ENCODE peak calls at places on chromosomes 7 and 10, in five cellular contexts. L, X, E, V and J are unnamed samples.

GRCh38 chr10:5297466-5297865 is 67.3 kb upstream of the UCN3 start:
- DNase-seq in L (no peak), X (no peak), E (no peak), V (no peak), J (no peak)

GRCh38 chr7:33062023-33062781 is at the start of gene NT5C3A:
- DNase-seq in L (peak), X (peak), E (no peak), V (no peak), J (peak)

GRCh38 chr7:44982535-44982923 is 3.7 kb upstream of the MYO1G start:
- DNase-seq in L (peak), X (no peak), E (no peak), V (no peak), J (no peak)

GRCh38 chr7:48424731-48425130 is 253.5 kb downstream of the ABCA13 start:
- DNase-seq in L (peak), X (peak), E (peak), V (no peak), J (no peak)

GRCh38 chr7:82235710-82236109 is 207.9 kb downstream of the CACNA2D1 start:
- DNase-seq in L (no peak), X (no peak), E (peak), V (no peak), J (peak)

GRCh38 chr7:16710641-16711040 is 42.9 kb upstream of the TSPAN13 start:
- DNase-seq in L (peak), X (no peak), E (no peak), V (no peak), J (no peak)

GRCh38 chr7:48781783-48782182 is 142.6 kb upstream of the CDC14C start:
- DNase-seq in L (no peak), X (no peak), E (no peak), V (no peak), J (no peak)

GRCh38 chr10:35336921-35337741 is 822 bp downstream of the CCNY start:
- DNase-seq in L (peak), X (peak), E (no peak), V (no peak), J (peak)

GRCh38 chr10:73076361-73077183 is 20.1 kb downstream of the P4HA1 start:
- DNase-seq in L (no peak), X (no peak), E (peak), V (no peak), J (peak)
- H3K27ac ChIP-seq in L (no peak), X (no peak), E (peak), V (no peak), J (peak)

GRCh38 chr7:31336202-31337035 is 4.1 kb downstream of the NEUROD6 start:
- DNase-seq in L (no peak), X (no peak), E (no peak), V (no peak), J (no peak)
- H3K14ac ChIP-seq in L (no peak), X (peak), E (no peak), V (no peak), J (no peak)

GRCh38 chr10:78518224-78518623 is 484.6 kb downstream of the RPS24 start:
- DNase-seq in L (no peak), X (no peak), E (no peak), V (no peak), J (no peak)

GRCh38 chr10:78516236-78516635 is 482.6 kb downstream of the RPS24 start:
- DNase-seq in L (no peak), X (no peak), E (no peak), V (no peak), J (no peak)

GRCh38 chr10:78515037-78515872 is 481.6 kb downstream of the RPS24 start:
- DNase-seq in L (peak), X (no peak), E (no peak), V (no peak), J (no peak)

GRCh38 chr10:78515873-78516153 is 482.1 kb downstream of the RPS24 start:
- DNase-seq in L (no peak), X (no peak), E (no peak), V (no peak), J (no peak)

GRCh38 chr10:78516741-78517140 is 483.1 kb downstream of the RPS24 start:
- DNase-seq in L (no peak), X (no peak), E (no peak), V (no peak), J (no peak)
- H3K4me3 ChIP-seq in L (no peak), X (no peak), E (no peak), V (no peak), J (no peak)

GRCh38 chr7:50869108-50869716 is 86.5 kb upstream of the GRB10 start:
- DNase-seq in L (peak), X (no peak), E (peak), V (no peak), J (peak)
- H3K27ac ChIP-seq in L (no peak), X (no peak), E (no peak), V (no peak), J (peak)

GRCh38 chr7:101869901-101870290 is 52.5 kb downstream of the CUX1 start:
- DNase-seq in L (no peak), X (no peak), E (no peak), V (no peak), J (no peak)

GRCh38 chr7:101870361-101871062 is 53.1 kb downstream of the CUX1 start:
- DNase-seq in L (peak), X (no peak), E (peak), V (no peak), J (peak)

GRCh38 chr7:101868191-101868950 is 50.9 kb downstream of the CUX1 start:
- DNase-seq in L (no peak), X (no peak), E (no peak), V (no peak), J (peak)

GRCh38 chr7:101867265-101867664 is 49.8 kb downstream of the CUX1 start:
- DNase-seq in L (no peak), X (no peak), E (no peak), V (no peak), J (no peak)

DNA sequence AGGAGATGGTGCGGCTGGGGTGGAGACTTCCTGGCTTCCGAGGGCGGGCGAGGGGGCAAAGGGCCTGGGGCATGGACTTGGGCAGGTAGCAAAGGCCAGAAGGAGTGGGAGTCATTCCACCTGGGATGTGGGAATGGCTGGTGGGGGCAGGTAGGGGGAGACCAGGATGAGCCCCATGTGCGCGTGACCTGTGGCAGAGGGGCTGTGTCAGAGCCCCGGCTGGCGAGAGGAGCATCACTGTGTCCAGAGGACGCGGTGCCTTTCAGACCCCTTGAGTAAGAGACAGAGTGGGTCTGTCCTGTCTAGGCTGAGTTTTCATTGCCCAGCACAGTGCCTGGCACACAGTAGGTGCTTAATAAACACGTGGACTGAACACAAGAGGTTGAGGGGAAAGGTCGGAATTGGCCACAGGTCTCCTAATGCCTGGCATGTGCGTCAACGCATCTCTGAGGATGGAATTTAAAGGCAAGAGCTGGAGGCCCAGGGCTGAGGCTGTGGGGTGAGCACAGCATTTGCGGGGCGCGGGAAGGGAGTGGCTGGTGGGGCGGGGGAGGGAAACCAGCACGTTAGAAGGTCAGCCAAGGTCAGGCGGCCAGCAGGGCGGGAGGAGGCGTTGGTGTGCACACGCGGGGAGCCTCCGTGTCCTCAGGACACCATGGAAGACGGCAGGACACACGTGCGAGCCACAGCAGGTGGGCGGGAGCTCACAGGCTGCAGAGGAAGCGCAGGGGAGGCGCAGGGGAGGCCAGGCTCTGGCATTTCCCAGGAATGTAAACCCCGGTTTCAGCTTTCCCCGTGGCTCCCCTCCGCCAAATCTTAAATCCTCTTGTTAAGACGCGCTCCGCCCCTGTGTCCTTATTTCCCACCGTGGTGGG is 51.8 kb downstream of the CUX1 start:
- DNase-seq in L (peak), X (no peak), E (no peak), V (no peak), J (no peak)
- H3K14ac ChIP-seq in L (peak), X (peak), E (peak), V (no peak), J (no peak)